ENCODE peak calls at places on chromosomes 7 and 10, in four cellular contexts. X, J, O and P are unnamed samples.

GRCh38 chr7:7127773-7128172 is 54.6 kb upstream of the C1GALT1 start:
- DNase-seq in X (no peak), O (no peak), J (no peak), P (no peak)

GRCh38 chr7:27532256-27532783 is 130.4 kb downstream of the HIBADH start:
- DNase-seq in O (no peak), X (no peak), J (no peak), P (peak; percentile 38)

GRCh38 chr10:49237985-49238384 is 49.8 kb upstream of the TMEM273 start:
- DNase-seq in O (peak; percentile 17), J (no peak), X (no peak), P (no peak)

GRCh38 chr7:98054585-98054984 is 52.1 kb upstream of the LMTK2 start:
- DNase-seq in X (no peak), J (no peak), O (no peak), P (no peak)

GRCh38 chr10:101902032-101902799 is 58.6 kb upstream of the KCNIP2 start:
- DNase-seq in J (no peak), X (peak; percentile 47), O (peak; percentile 33), P (no peak)

GRCh38 chr7:122803323-122803722 is 82.9 kb downstream of the CADPS2 start:
- DNase-seq in J (no peak), X (no peak), O (peak; percentile 71), P (no peak)

GRCh38 chr10:107498983-107499382 is 334.5 kb upstream of the SORCS1 start:
- DNase-seq in J (no peak), O (no peak), X (no peak), P (no peak)

GRCh38 chr7:107045980-107046379 is 1.5 kb downstream of the PRKAR2B start:
- DNase-seq in O (no peak), J (no peak), X (no peak), P (peak; percentile 61)

GRCh38 chr10:52551036-52551435 is 221.5 kb downstream of the MBL2 start:
- DNase-seq in X (no peak), J (no peak), O (no peak), P (no peak)

GRCh38 chr7:99102809-99103690 is 40.9 kb downstream of the SMURF1 start:
- DNase-seq in J (no peak), O (no peak), X (no peak), P (peak; percentile 92)

GRCh38 chr10:124697443-124697836 is 46.7 kb downstream of the FAM53B start:
- DNase-seq in J (no peak), X (no peak), O (no peak), P (no peak)

GRCh38 chr10:34670101-34670500 is 145.0 kb downstream of the PARD3 start:
- DNase-seq in J (no peak), X (no peak), O (no peak), P (no peak)

DNA sequence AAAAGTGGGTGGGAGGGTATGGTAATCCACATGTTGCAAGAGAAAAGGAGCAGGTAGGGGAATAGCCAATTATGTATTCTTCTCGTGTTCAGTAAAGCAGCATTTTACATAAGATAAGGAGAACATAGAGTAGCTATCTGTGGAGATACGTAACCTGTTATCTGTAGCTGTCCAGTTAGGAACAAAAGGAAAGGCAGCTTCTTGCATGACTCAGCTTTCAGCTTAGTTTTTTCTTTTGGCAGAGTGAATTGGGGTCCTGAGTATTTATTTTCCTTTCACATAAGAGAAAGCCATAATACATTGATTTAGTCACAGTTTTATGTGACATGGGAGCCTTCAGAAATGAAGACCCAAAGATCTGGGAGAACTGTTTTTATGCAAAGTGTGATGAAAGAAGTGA is 116.7 kb upstream of the IMMP2L start:
- DNase-seq in J (no peak), X (no peak), O (peak; percentile 1), P (no peak)
- H3K56ac ChIP-seq in J (no peak overlapping the region), X (no peak overlapping the region), O (no peak overlapping the region), P (no peak overlapping the region)

DNA sequence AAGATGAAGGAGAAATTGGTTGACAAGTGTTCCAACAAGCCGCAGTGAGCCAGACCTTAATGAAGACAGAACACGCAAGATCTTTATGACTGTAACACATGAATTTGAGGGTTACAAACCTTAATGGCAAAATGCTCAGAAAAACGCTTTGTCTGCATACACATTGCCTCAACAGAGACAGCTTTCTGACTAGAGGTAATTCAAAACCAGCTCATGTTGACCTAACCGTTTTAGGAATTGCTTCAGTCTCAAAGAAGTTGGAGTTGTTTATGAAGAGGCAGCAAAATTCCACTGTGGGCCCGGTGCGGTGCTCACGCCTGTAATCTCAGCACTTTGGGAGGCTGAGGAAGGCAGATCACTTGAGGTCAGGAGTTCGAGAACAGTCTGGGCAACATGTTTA is 2.2 kb upstream of the GTF2I start:
- DNase-seq in O (no peak), X (no peak), J (no peak), P (peak; percentile 38)
- H3K27ac ChIP-seq in O (no peak overlapping the region), X (no peak overlapping the region), J (no peak overlapping the region), P (peak overlapping the region; percentile 49)

DNA sequence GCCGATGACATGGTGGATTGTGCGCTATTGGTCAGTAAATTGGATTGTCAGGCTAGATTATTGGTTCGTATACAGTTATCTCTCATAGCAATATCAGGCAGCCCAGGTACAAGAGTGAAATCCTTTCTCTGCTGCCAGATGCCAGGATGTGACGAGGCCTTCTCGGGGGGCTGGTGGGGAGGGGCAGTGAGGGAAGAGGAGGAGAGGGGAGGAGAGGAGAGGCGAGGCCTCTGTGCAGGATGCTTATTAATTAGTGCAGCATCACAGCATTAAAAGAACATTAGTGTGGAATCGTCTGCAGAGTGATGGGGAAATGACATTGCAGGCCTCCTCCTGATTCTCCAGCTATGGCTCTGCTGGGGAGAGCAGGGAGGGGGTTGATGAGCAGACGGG is 30.5 kb upstream of the SLF2 start:
- DNase-seq in X (no peak), J (no peak), O (no peak), P (no peak)
- H2BK120ac ChIP-seq in X (no peak overlapping the region), J (no peak overlapping the region), O (no peak overlapping the region), P (peak overlapping the region; percentile 92)

DNA sequence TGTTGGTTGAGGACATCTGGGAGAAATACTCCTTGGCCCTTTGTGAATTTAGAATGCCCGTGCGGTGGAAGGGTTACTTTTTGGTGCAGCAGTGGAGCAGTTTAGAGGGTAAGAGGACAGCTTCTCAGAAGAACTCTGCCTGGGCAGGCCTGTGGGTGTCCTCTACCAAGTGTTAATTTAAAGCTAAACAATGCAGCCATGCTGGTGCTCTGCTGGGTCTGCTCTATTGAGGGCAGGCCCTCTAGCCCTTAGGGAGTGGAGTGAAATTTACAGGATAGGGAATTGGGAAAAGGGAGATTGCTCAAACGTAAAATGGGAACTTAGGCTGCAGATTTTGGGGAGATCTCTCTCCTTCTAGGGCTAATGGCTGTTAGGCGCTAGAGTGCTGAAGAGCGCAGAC is 22.1 kb downstream of the BLNK start:
- DNase-seq in J (no peak), O (no peak), X (no peak), P (no peak)
- H3K56ac ChIP-seq in J (no peak overlapping the region), O (no peak overlapping the region), X (no peak overlapping the region), P (no peak overlapping the region)

DNA sequence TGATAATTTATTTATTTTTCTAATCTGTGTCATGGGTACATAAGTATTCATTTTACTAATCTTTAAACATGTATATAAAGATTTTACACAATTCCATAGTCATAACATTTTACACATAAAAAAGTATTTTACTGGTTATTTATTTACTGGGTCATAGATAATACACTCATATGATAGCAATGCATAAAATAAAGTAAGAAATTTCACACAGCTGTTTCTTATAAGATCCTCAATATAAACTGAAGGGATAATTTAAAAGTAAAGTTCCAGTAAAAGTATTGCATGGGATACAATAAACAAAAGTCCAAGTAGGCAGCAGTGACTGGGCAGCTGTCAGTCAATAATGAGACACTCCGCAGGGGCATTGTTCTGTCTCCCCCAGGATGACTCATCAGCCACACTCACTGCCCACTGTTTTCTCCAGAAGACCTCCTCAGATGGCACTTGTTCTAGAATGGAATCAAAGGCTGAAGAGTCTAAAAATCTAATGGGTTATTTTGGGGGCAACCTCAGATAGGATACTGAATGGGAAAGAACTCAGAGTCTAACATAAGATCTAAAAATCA is 32.7 kb downstream of the DPY19L1 start:
- DNase-seq in X (no peak), J (no peak), O (no peak), P (peak; percentile 35)
- H3K27ac ChIP-seq in X (no peak overlapping the region), J (no peak overlapping the region), O (no peak overlapping the region), P (peak overlapping the region; percentile 45)